ENCODE peak calls at places on chromosomes 6 and 20, in four cellular contexts. Y is HepG2, Z is K562, V is SK-N-SH. M is an unnamed sample.

GRCh38 chr6:148509789-148510581 is 167.3 kb downstream of the SASH1 start:
- DNase-seq in V (no peak), Z (no peak), Y (no peak), M (no peak)

GRCh38 chr20:47303736-47304135 is 52.8 kb downstream of the ZMYND8 start:
- DNase-seq in V (peak), Y (no peak), Z (no peak), M (no peak)

GRCh38 chr6:106163966-106164877 is 78.1 kb downstream of the PRDM1 start:
- DNase-seq in Y (no peak), V (no peak), Z (no peak), M (no peak)

GRCh38 chr6:46876126-46876525 is 45.6 kb downstream of the ADGRF5 start:
- DNase-seq in Z (no peak), V (no peak), Y (no peak), M (peak)

GRCh38 chr6:162533009-162533400 is 194.6 kb downstream of the PRKN start:
- DNase-seq in Z (no peak), V (no peak), Y (no peak), M (no peak)

GRCh38 chr6:99458319-99458718 is 33.2 kb upstream of the PNISR start:
- DNase-seq in V (no peak), Y (peak), Z (peak), M (peak)

GRCh38 chr6:3360727-3361045 is 96.2 kb downstream of the SLC22A23 start:
- DNase-seq in Z (no peak), V (no peak), Y (no peak), M (no peak)

GRCh38 chr6:17855381-17855780 is 132.1 kb downstream of the KIF13A start:
- DNase-seq in Y (no peak), Z (no peak), V (no peak), M (no peak)

GRCh38 chr20:57627972-57628650 is 7.9 kb upstream of the ZBP1 start:
- DNase-seq in Y (no peak), Z (no peak), V (no peak), M (no peak)

GRCh38 chr20:59571591-59572314 is 32.6 kb upstream of the PHACTR3 start:
- DNase-seq in Z (peak), Y (peak), V (peak), M (peak)

GRCh38 chr20:44017905-44018683 is 103.4 kb downstream of the TOX2 start:
- DNase-seq in Z (no peak), Y (no peak), V (peak), M (peak)

GRCh38 chr20:64191002-64191401 is 26.8 kb downstream of the MYT1 start:
- DNase-seq in Y (no peak), Z (no peak), V (no peak), M (no peak)

GRCh38 chr6:159758031-159759001 is 3.5 kb upstream of the ACAT2 start:
- DNase-seq in Y (peak), V (no peak), Z (no peak), M (peak)

GRCh38 chr6:33787336-33787953 is 1.5 kb downstream of the LEMD2 start:
- DNase-seq in Z (peak), Y (no peak), V (no peak), M (no peak)

GRCh38 chr20:21832442-21833152 is 127.1 kb downstream of the PAX1 start:
- DNase-seq in Y (no peak), V (no peak), Z (no peak), M (no peak)

GRCh38 chr6:17413313-17413750 is 19.9 kb downstream of the CAP2 start:
- DNase-seq in V (no peak), Z (no peak), Y (no peak), M (no peak)

GRCh38 chr6:85079761-85080160 is 315.4 kb upstream of the TBX18 start:
- DNase-seq in V (no peak), Z (no peak), Y (no peak), M (no peak)

GRCh38 chr20:4018015-4018748 is 2.8 kb upstream of the RNF24 start:
- DNase-seq in Z (no peak), Y (no peak), V (no peak), M (no peak)

GRCh38 chr6:136173519-136174507 is 76.3 kb downstream of the MTFR2 start:
- DNase-seq in Z (no peak), Y (no peak), V (peak), M (no peak)

GRCh38 chr6:10210052-10210451 is 204.8 kb downstream of the TFAP2A start:
- DNase-seq in Y (no peak), Z (no peak), V (no peak), M (no peak)

GRCh38 chr20:41951615-41952014 is 333.4 kb upstream of the CHD6 start:
- DNase-seq in V (no peak), Z (no peak), Y (no peak), M (no peak)

GRCh38 chr20:43722153-43722505 is 4.7 kb downstream of the GTSF1L start:
- DNase-seq in Z (no peak), V (no peak), Y (no peak), M (no peak)

GRCh38 chr6:112325449-112325848 is 21.7 kb upstream of the RFPL4B start:
- DNase-seq in Y (no peak), V (no peak), Z (no peak), M (no peak)

GRCh38 chr6:29531668-29532067 is 27.9 kb downstream of the UBD start:
- DNase-seq in Y (no peak), V (no peak), Z (no peak), M (no peak)

GRCh38 chr6:13147396-13148181 is 180.7 kb downstream of the TBC1D7 start:
- DNase-seq in Y (no peak), V (no peak), Z (no peak), M (no peak)

GRCh38 chr6:53179961-53180651 is 31.5 kb upstream of the GCM1 start:
- DNase-seq in Y (no peak), Z (no peak), V (no peak), M (no peak)

GRCh38 chr20:41287327-41287726 is 30.2 kb downstream of the ZHX3 start:
- DNase-seq in Z (no peak), Y (no peak), V (no peak), M (no peak)

GRCh38 chr6:73630401-73630800 is 23.4 kb downstream of the SLC17A5 start:
- DNase-seq in Y (no peak), V (no peak), Z (no peak), M (no peak)

GRCh38 chr6:146209942-146210341 is 181.1 kb downstream of the GRM1 start:
- DNase-seq in Z (no peak), Y (no peak), V (no peak), M (no peak)

GRCh38 chr6:79215233-79215824 is 19.2 kb downstream of the HMGN3 start:
- DNase-seq in V (no peak), Z (no peak), Y (peak), M (no peak)

DNA sequence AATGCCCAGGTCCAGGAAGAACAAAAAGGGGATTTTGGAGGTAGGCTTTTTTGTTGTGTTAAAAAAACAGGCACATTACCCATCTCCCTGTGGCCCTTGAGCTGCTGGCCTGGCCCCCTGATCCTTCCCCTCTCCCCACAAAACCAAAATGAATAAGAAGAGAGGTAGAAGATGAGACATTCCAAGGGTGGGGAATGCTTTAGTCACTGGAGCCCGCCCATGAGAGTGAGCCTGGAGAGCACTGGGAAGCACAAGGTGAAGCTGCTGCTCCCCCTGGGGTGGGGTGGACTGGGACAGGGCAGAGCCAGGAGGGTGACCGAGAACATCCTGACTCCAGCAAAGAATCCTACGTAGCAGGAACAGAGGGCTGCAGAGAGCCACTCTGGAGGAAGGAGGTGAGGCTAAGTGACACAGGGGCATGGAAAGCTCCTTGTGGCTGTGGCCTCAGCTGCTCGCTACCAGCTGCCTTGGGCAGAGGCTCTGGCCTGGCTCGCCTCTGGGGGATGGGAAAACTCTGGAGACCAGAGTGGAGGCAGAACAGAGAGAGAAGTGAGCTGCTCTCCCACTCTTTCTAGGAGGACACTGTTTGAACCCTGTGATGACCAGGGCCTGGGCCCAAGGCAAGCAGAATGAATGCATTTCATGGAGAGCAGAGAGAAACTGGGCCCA is 48.3 kb downstream of the AKAP7 start:
- DNase-seq in V (no peak), Z (no peak), Y (no peak), M (no peak)
- TF ChIP-seq ELF1 in V (no peak), Z (no peak), Y (no peak), M (no peak)

GRCh38 chr20:60718743-60719142 is 533.3 kb upstream of the CDH4 start:
- DNase-seq in V (no peak), Y (no peak), Z (peak), M (no peak)

DNA sequence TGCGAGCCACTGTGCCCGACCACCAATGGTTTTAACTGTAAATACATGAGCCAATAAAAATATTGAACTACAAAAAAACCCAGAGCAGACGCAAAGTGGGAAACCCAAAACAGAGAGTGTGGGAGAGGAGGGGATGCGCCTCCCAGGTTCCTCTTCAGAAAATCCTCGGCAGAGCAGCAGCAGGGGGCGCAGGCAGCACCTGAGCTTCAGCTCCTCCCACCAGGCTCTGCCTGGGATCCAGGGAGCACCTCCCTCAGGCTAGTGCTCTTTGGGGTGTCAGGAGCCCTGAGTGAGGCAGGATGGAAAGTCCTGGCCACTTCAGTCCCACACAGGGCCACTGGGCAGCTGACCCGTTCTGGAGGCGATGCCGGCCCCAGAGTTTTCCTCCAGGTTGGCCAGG is 536.9 kb upstream of the CDH4 start:
- DNase-seq in V (peak), Y (no peak), Z (peak), M (no peak)
- TF ChIP-seq JUND in V (no peak), Y (no peak), Z (no peak), M (no peak)

GRCh38 chr20:62197801-62198200 is 15.0 kb downstream of the MTG2 start:
- DNase-seq in Z (no peak), V (no peak), Y (no peak), M (no peak)
- TF ChIP-seq ELF1 in Z (no peak), V (no peak), Y (no peak), M (no peak)

GRCh38 chr20:9407805-9408421 is 106.5 kb upstream of the LAMP5 start:
- DNase-seq in Z (peak), Y (peak), V (peak), M (peak)
- TF ChIP-seq JUND in Z (no peak), Y (no peak), V (no peak), M (no peak)

GRCh38 chr6:22886881-22887581 is 317.7 kb downstream of the HDGFL1 start:
- DNase-seq in V (no peak), Z (no peak), Y (no peak), M (no peak)
- TF ChIP-seq ELF1 in V (no peak), Z (no peak), Y (no peak), M (no peak)